ENCODE peak calls at places on chromosomes 2 and 18, in six cellular contexts. E, I, T, C, Z and H are unnamed samples.

GRCh38 chr18:58105206-58105907 is 61.3 kb downstream of the NEDD4L start:
- DNase-seq in E (no peak), I (no peak), T (no peak), C (peak; percentile 15), Z (no peak), H (no peak)

GRCh38 chr2:236969767-236970655 is 115.7 kb upstream of the COPS8 start:
- DNase-seq in E (no peak), I (no peak), T (no peak), C (no peak), Z (no peak), H (no peak)

GRCh38 chr2:141055526-141055925 is 1075.3 kb downstream of the LRP1B start:
- DNase-seq in E (no peak), I (no peak), T (no peak), C (peak; percentile 60), Z (no peak), H (no peak)

GRCh38 chr2:14896280-14896679 is 263.8 kb downstream of the LRATD1 start:
- DNase-seq in E (no peak), I (no peak), T (no peak), C (no peak), Z (no peak), H (no peak)

GRCh38 chr18:8562914-8563313 is 46.3 kb upstream of the RAB12 start:
- DNase-seq in E (no peak), I (no peak), T (no peak), C (no peak), Z (no peak), H (no peak)

GRCh38 chr2:66497706-66498596 is 63.0 kb downstream of the MEIS1 start:
- DNase-seq in E (no peak), I (no peak), T (no peak), C (no peak), Z (no peak), H (no peak)

GRCh38 chr2:78992807-78993517 is 32.5 kb upstream of the REG3G start:
- DNase-seq in E (no peak), I (no peak), T (no peak), C (no peak), Z (peak; percentile 62), H (no peak)

GRCh38 chr2:239959059-239959971 is 65.8 kb downstream of the NDUFA10 start:
- DNase-seq in E (no peak), I (no peak), T (no peak), C (peak; percentile 22), Z (no peak), H (no peak)

GRCh38 chr2:238551091-238551490 is 124.4 kb downstream of the ASB1 start:
- DNase-seq in E (no peak), I (no peak), T (no peak), C (no peak), Z (no peak), H (no peak)

GRCh38 chr2:230913406-230913805 is 11.6 kb downstream of the GPR55 start:
- DNase-seq in E (no peak), I (no peak), T (no peak), C (peak; percentile 8), Z (no peak), H (no peak)